ENCODE peak calls at places on chromosomes 6 and 20, in six cellular contexts. One of them, this sample, is unnamed.
A peak's percentile ranks its signal among the peaks of the same experiment; 100 is the strongest.

GRCh38 chr20:61937146-61937962 is 128.3 kb downstream of the TAF4 start:
- DNase-seq in trophoblast cell: no peak
- DNase-seq in mesenchymal stem cell: no peak
- DNase-seq in H9: no peak
- DNase-seq in neuronal stem cell: no peak
- DNase-seq in H1: peak; percentile 43
- DNase-seq in this sample: no peak

GRCh38 chr6:44580901-44581300 is 193.4 kb downstream of the CDC5L start:
- DNase-seq in trophoblast cell: no peak
- DNase-seq in mesenchymal stem cell: no peak
- DNase-seq in H9: no peak
- DNase-seq in neuronal stem cell: no peak
- DNase-seq in H1: no peak
- DNase-seq in this sample: peak; percentile 74

GRCh38 chr20:63189846-63190559 is 25.9 kb downstream of the YTHDF1 start:
- DNase-seq in trophoblast cell: no peak
- DNase-seq in mesenchymal stem cell: no peak
- DNase-seq in H9: no peak
- DNase-seq in neuronal stem cell: no peak
- DNase-seq in H1: no peak
- DNase-seq in this sample: no peak

GRCh38 chr6:147222160-147222838 is 18.1 kb downstream of the STXBP5 start:
- DNase-seq in trophoblast cell: peak; percentile 66
- DNase-seq in mesenchymal stem cell: peak; percentile 61
- DNase-seq in H9: no peak
- DNase-seq in neuronal stem cell: no peak
- DNase-seq in H1: no peak
- DNase-seq in this sample: peak; percentile 52

GRCh38 chr20:44683263-44684046 is 31.7 kb upstream of the CCN5 start:
- DNase-seq in trophoblast cell: no peak
- DNase-seq in mesenchymal stem cell: peak; percentile 62
- DNase-seq in H9: peak; percentile 88
- DNase-seq in neuronal stem cell: peak; percentile 51
- DNase-seq in H1: peak; percentile 83
- DNase-seq in this sample: peak; percentile 42

GRCh38 chr6:56913276-56914138 is 41.4 kb upstream of the BEND6 start:
- DNase-seq in trophoblast cell: no peak
- DNase-seq in mesenchymal stem cell: no peak
- DNase-seq in H9: no peak
- DNase-seq in neuronal stem cell: no peak
- DNase-seq in H1: no peak
- DNase-seq in this sample: peak; percentile 39

GRCh38 chr6:11271228-11271627 is 38.8 kb upstream of the NEDD9 start:
- DNase-seq in trophoblast cell: no peak
- DNase-seq in mesenchymal stem cell: no peak
- DNase-seq in H9: no peak
- DNase-seq in neuronal stem cell: no peak
- DNase-seq in H1: no peak
- DNase-seq in this sample: no peak

GRCh38 chr6:119349041-119349340 is 570 bp downstream of the MAN1A1 start:
- DNase-seq in trophoblast cell: no peak
- DNase-seq in mesenchymal stem cell: no peak
- DNase-seq in H9: no peak
- DNase-seq in neuronal stem cell: no peak
- DNase-seq in H1: peak; percentile 78
- DNase-seq in this sample: no peak

GRCh38 chr6:166106076-166106686 is 61.5 kb downstream of the TBXT start:
- DNase-seq in trophoblast cell: peak; percentile 97
- DNase-seq in mesenchymal stem cell: peak; percentile 69
- DNase-seq in H9: peak; percentile 67
- DNase-seq in neuronal stem cell: peak; percentile 69
- DNase-seq in H1: peak; percentile 92
- DNase-seq in this sample: peak; percentile 71

GRCh38 chr6:127186889-127187288 is 68.4 kb downstream of the RSPO3 start:
- DNase-seq in trophoblast cell: peak; percentile 53
- DNase-seq in mesenchymal stem cell: no peak
- DNase-seq in H9: peak; percentile 60
- DNase-seq in neuronal stem cell: no peak
- DNase-seq in H1: peak; percentile 89
- DNase-seq in this sample: no peak

GRCh38 chr20:59933296-59933848 is at the start of gene SYCP2:
- DNase-seq in trophoblast cell: peak; percentile 58
- DNase-seq in mesenchymal stem cell: no peak
- DNase-seq in H9: peak; percentile 60
- DNase-seq in neuronal stem cell: no peak
- DNase-seq in H1: no peak
- DNase-seq in this sample: no peak

GRCh38 chr6:112160745-112161144 is 73.4 kb downstream of the FAM229B start:
- DNase-seq in trophoblast cell: no peak
- DNase-seq in mesenchymal stem cell: no peak
- DNase-seq in H9: no peak
- DNase-seq in neuronal stem cell: no peak
- DNase-seq in H1: no peak
- DNase-seq in this sample: peak; percentile 19

GRCh38 chr6:22072939-22073338 is 223.9 kb downstream of the PRL start:
- DNase-seq in trophoblast cell: no peak
- DNase-seq in mesenchymal stem cell: peak; percentile 35
- DNase-seq in H9: no peak
- DNase-seq in neuronal stem cell: no peak
- DNase-seq in H1: no peak
- DNase-seq in this sample: no peak

GRCh38 chr6:90284236-90284744 is 12.4 kb downstream of the BACH2 start:
- DNase-seq in trophoblast cell: peak; percentile 72
- DNase-seq in mesenchymal stem cell: peak; percentile 92
- DNase-seq in H9: peak; percentile 61
- DNase-seq in neuronal stem cell: peak; percentile 44
- DNase-seq in H1: no peak
- DNase-seq in this sample: peak; percentile 95

GRCh38 chr20:7207186-7207585 is 439.7 kb downstream of the BMP2 start:
- DNase-seq in trophoblast cell: no peak
- DNase-seq in mesenchymal stem cell: no peak
- DNase-seq in H9: no peak
- DNase-seq in neuronal stem cell: no peak
- DNase-seq in H1: no peak
- DNase-seq in this sample: no peak

GRCh38 chr6:163533443-163533842 is 118.9 kb downstream of the QKI start:
- DNase-seq in trophoblast cell: peak; percentile 86
- DNase-seq in mesenchymal stem cell: peak; percentile 95
- DNase-seq in H9: no peak
- DNase-seq in neuronal stem cell: no peak
- DNase-seq in H1: no peak
- DNase-seq in this sample: peak; percentile 97

GRCh38 chr20:53914861-53915458 is 155.4 kb downstream of the BCAS1 start:
- DNase-seq in trophoblast cell: no peak
- DNase-seq in mesenchymal stem cell: peak; percentile 32
- DNase-seq in H9: no peak
- DNase-seq in neuronal stem cell: no peak
- DNase-seq in H1: no peak
- DNase-seq in this sample: no peak

GRCh38 chr20:16158090-16158975 is 414.9 kb downstream of the KIF16B start:
- DNase-seq in trophoblast cell: peak; percentile 4
- DNase-seq in mesenchymal stem cell: no peak
- DNase-seq in H9: no peak
- DNase-seq in neuronal stem cell: no peak
- DNase-seq in H1: no peak
- DNase-seq in this sample: no peak

GRCh38 chr20:37558779-37559178 is 31.1 kb upstream of the BLCAP start:
- DNase-seq in trophoblast cell: no peak
- DNase-seq in mesenchymal stem cell: no peak
- DNase-seq in H9: no peak
- DNase-seq in neuronal stem cell: no peak
- DNase-seq in H1: no peak
- DNase-seq in this sample: no peak

GRCh38 chr6:137119196-137120104 is 54.0 kb downstream of the IL22RA2 start:
- DNase-seq in trophoblast cell: peak; percentile 75
- DNase-seq in mesenchymal stem cell: no peak
- DNase-seq in H9: no peak
- DNase-seq in neuronal stem cell: no peak
- DNase-seq in H1: no peak
- DNase-seq in this sample: no peak

GRCh38 chr20:45518282-45518681 is 2.9 kb upstream of the SPINT3 start:
- DNase-seq in trophoblast cell: peak; percentile 5
- DNase-seq in mesenchymal stem cell: no peak
- DNase-seq in H9: no peak
- DNase-seq in neuronal stem cell: no peak
- DNase-seq in H1: no peak
- DNase-seq in this sample: no peak

GRCh38 chr6:169724554-169725269 is 412 bp upstream of the PHF10 start:
- DNase-seq in trophoblast cell: peak; percentile 41
- DNase-seq in mesenchymal stem cell: peak; percentile 32
- DNase-seq in H9: peak; percentile 80
- DNase-seq in neuronal stem cell: peak; percentile 73
- DNase-seq in H1: peak; percentile 84
- DNase-seq in this sample: peak; percentile 24

GRCh38 chr6:106334646-106335448 is 9.3 kb upstream of the ATG5 start:
- DNase-seq in trophoblast cell: peak; percentile 84
- DNase-seq in mesenchymal stem cell: peak; percentile 58
- DNase-seq in H9: peak; percentile 72
- DNase-seq in neuronal stem cell: peak; percentile 27
- DNase-seq in H1: peak; percentile 52
- DNase-seq in this sample: peak; percentile 47

GRCh38 chr6:42896178-42896719 is 16.8 kb downstream of the RPL7L1 start:
- DNase-seq in trophoblast cell: no peak
- DNase-seq in mesenchymal stem cell: no peak
- DNase-seq in H9: no peak
- DNase-seq in neuronal stem cell: no peak
- DNase-seq in H1: no peak
- DNase-seq in this sample: no peak

GRCh38 chr6:158048589-158048988 is 66.9 kb downstream of the SYNJ2 start:
- DNase-seq in trophoblast cell: no peak
- DNase-seq in mesenchymal stem cell: no peak
- DNase-seq in H9: no peak
- DNase-seq in neuronal stem cell: no peak
- DNase-seq in H1: no peak
- DNase-seq in this sample: no peak

GRCh38 chr6:52995913-52996685 is 1.0 kb upstream of the GSTA4 start:
- DNase-seq in trophoblast cell: peak; percentile 92
- DNase-seq in mesenchymal stem cell: peak; percentile 89
- DNase-seq in H9: peak; percentile 74
- DNase-seq in neuronal stem cell: peak; percentile 56
- DNase-seq in H1: peak; percentile 60
- DNase-seq in this sample: peak; percentile 91

GRCh38 chr20:341682-342081 is 5.2 kb upstream of the NRSN2 start:
- DNase-seq in trophoblast cell: peak; percentile 26
- DNase-seq in mesenchymal stem cell: peak; percentile 92
- DNase-seq in H9: no peak
- DNase-seq in neuronal stem cell: no peak
- DNase-seq in H1: no peak
- DNase-seq in this sample: peak; percentile 89

GRCh38 chr20:49568491-49569151 is 684 bp upstream of the PTGIS start:
- DNase-seq in trophoblast cell: no peak
- DNase-seq in mesenchymal stem cell: no peak
- DNase-seq in H9: peak; percentile 90
- DNase-seq in neuronal stem cell: peak; percentile 70
- DNase-seq in H1: peak; percentile 83
- DNase-seq in this sample: no peak
- H2AK5ac ChIP-seq in trophoblast cell: peak overlapping the region; percentile 27
- H2AK5ac ChIP-seq in mesenchymal stem cell: peak overlapping the region; percentile 16
- H2AK5ac ChIP-seq in H9: no peak overlapping the region
- H2AK5ac ChIP-seq in neuronal stem cell: peak overlapping the region; percentile 64
- H2AK5ac ChIP-seq in H1: peak overlapping the region; percentile 95
- H2AK5ac ChIP-seq in this sample: peak overlapping the region; percentile 75

GRCh38 chr6:27065183-27065582 is 182.3 kb upstream of the PRSS16 start:
- DNase-seq in trophoblast cell: no peak
- DNase-seq in mesenchymal stem cell: no peak
- DNase-seq in H9: no peak
- DNase-seq in neuronal stem cell: no peak
- DNase-seq in H1: no peak
- DNase-seq in this sample: no peak

GRCh38 chr6:27061235-27061993 is 186.1 kb upstream of the PRSS16 start:
- DNase-seq in trophoblast cell: no peak
- DNase-seq in mesenchymal stem cell: no peak
- DNase-seq in H9: no peak
- DNase-seq in neuronal stem cell: no peak
- DNase-seq in H1: no peak
- DNase-seq in this sample: no peak

GRCh38 chr6:27066802-27067201 is 180.7 kb upstream of the PRSS16 start:
- DNase-seq in trophoblast cell: no peak
- DNase-seq in mesenchymal stem cell: no peak
- DNase-seq in H9: no peak
- DNase-seq in neuronal stem cell: no peak
- DNase-seq in H1: no peak
- DNase-seq in this sample: no peak

GRCh38 chr6:27062755-27063154 is 184.7 kb upstream of the PRSS16 start:
- DNase-seq in trophoblast cell: no peak
- DNase-seq in mesenchymal stem cell: no peak
- DNase-seq in H9: no peak
- DNase-seq in neuronal stem cell: no peak
- DNase-seq in H1: no peak
- DNase-seq in this sample: no peak

DNA sequence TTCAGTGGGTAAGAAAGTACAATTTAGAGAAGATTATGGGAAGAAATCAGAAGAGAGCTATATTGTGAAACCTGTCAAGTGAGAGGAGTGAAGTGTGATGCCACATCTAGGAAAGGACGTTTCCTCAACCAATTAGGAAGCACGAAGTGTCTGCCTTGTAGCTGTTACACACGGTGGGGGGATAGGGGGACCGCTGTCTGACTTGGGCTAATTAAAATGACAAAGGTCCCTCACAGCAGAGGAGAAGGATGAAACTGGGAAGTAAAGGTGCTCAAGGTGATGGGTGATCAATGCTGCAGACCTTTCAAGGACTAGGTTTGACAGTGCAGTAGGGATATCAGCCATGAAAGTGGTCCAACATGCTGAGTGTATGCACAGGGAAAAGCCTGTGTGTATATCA is 181.1 kb upstream of the PRSS16 start:
- DNase-seq in trophoblast cell: no peak
- DNase-seq in mesenchymal stem cell: no peak
- DNase-seq in H9: peak; percentile 66
- DNase-seq in neuronal stem cell: no peak
- DNase-seq in H1: no peak
- DNase-seq in this sample: no peak
- H2BK5ac ChIP-seq in trophoblast cell: no peak overlapping the region
- H2BK5ac ChIP-seq in mesenchymal stem cell: no peak overlapping the region
- H2BK5ac ChIP-seq in H9: no peak overlapping the region
- H2BK5ac ChIP-seq in neuronal stem cell: no peak overlapping the region
- H2BK5ac ChIP-seq in H1: peak overlapping the region; percentile 49
- H2BK5ac ChIP-seq in this sample: no peak overlapping the region

DNA sequence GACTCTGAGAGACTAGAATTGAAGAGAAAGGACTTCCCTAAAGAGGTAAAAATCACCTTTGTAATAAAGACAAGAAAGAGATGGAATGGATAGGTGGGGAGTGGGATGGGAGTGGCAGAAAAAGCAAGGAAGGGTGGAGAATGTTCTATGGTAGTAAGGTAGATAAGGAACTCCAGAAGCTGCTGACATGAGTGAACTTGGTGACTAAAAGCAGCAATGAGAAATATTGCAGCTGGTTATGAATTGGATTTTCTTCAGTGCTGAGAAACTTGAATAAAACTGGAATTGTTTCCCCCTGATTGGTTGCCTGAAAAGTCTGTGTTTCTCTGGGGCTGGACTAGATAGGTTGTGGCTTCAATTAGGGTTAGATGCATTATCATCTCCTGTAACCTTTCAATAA is 15.7 kb upstream of the DTNBP1 start:
- DNase-seq in trophoblast cell: no peak
- DNase-seq in mesenchymal stem cell: no peak
- DNase-seq in H9: no peak
- DNase-seq in neuronal stem cell: no peak
- DNase-seq in H1: no peak
- DNase-seq in this sample: no peak
- H4K91ac ChIP-seq in trophoblast cell: no peak overlapping the region
- H4K91ac ChIP-seq in mesenchymal stem cell: no peak overlapping the region
- H4K91ac ChIP-seq in H9: no peak overlapping the region
- H4K91ac ChIP-seq in neuronal stem cell: no peak overlapping the region
- H4K91ac ChIP-seq in H1: no peak overlapping the region
- H4K91ac ChIP-seq in this sample: no peak overlapping the region

GRCh38 chr6:2913621-2914317 is 10.7 kb upstream of the SERPINB9 start:
- DNase-seq in trophoblast cell: peak; percentile 64
- DNase-seq in mesenchymal stem cell: no peak
- DNase-seq in H9: peak; percentile 29
- DNase-seq in neuronal stem cell: no peak
- DNase-seq in H1: no peak
- DNase-seq in this sample: no peak
- H2AK5ac ChIP-seq in trophoblast cell: no peak overlapping the region
- H2AK5ac ChIP-seq in mesenchymal stem cell: no peak overlapping the region
- H2AK5ac ChIP-seq in H9: no peak overlapping the region
- H2AK5ac ChIP-seq in neuronal stem cell: no peak overlapping the region
- H2AK5ac ChIP-seq in H1: peak overlapping the region; percentile 26
- H2AK5ac ChIP-seq in this sample: no peak overlapping the region

This sample was measured in IMR-90.